ENCODE peak calls at places on chromosomes 12 and 14, in six cellular contexts. M, I, J, Q, F and A are unnamed samples.

GRCh38 chr12:92094751-92095161 is 50.9 kb downstream of the BTG1 start:
- DNase-seq in M (no peak), I (peak; percentile 43), J (no peak), Q (no peak), F (no peak), A (no peak)

GRCh38 chr12:87960557-87960956 is 68.6 kb downstream of the C12orf50 start:
- DNase-seq in M (no peak), I (no peak), J (no peak), Q (no peak), F (no peak), A (no peak)

GRCh38 chr14:103127861-103128598 is 4.8 kb downstream of the TNFAIP2 start:
- DNase-seq in M (no peak), I (no peak), J (no peak), Q (peak; percentile 17), F (no peak), A (no peak)

GRCh38 chr12:53804429-53804828 is 52.6 kb upstream of the CISTR start:
- DNase-seq in M (no peak), I (no peak), J (peak; percentile 78), Q (no peak), F (peak; percentile 20), A (no peak)

GRCh38 chr14:93977790-93978581 is 1.6 kb upstream of the ASB2 start:
- DNase-seq in M (no peak), I (no peak), J (no peak), Q (no peak), F (no peak), A (no peak)

GRCh38 chr12:27272375-27273028 is 28.4 kb downstream of the STK38L start:
- DNase-seq in M (no peak), I (no peak), J (no peak), Q (no peak), F (no peak), A (no peak)

GRCh38 chr14:60222820-60223219 is 26.2 kb upstream of the PPM1A start:
- DNase-seq in M (peak; percentile 78), I (no peak), J (no peak), Q (no peak), F (no peak), A (no peak)

GRCh38 chr14:22471545-22472121 is 117.4 kb downstream of the DAD1 start:
- DNase-seq in M (no peak), I (peak; percentile 49), J (peak; percentile 46), Q (peak; percentile 53), F (no peak), A (peak; percentile 68)

GRCh38 chr12:32124637-32125036 is 18.0 kb downstream of the BICD1 start:
- DNase-seq in M (no peak), I (no peak), J (no peak), Q (no peak), F (no peak), A (no peak)

GRCh38 chr12:91657016-91657415 is 474.4 kb upstream of the DCN start:
- DNase-seq in M (no peak), I (no peak), J (no peak), Q (no peak), F (no peak), A (no peak)

GRCh38 chr12:62692884-62693283 is 226.3 kb downstream of the MON2 start:
- DNase-seq in M (no peak), I (peak; percentile 81), J (peak; percentile 33), Q (no peak), F (no peak), A (no peak)

GRCh38 chr14:97780804-97781203 is 983.6 kb downstream of the VRK1 start:
- DNase-seq in M (no peak), I (no peak), J (no peak), Q (no peak), F (no peak), A (no peak)
- TF ChIP-seq CTCF in M (no peak), I (no peak), J (no peak), Q (no peak), F (no peak), A (no peak)

DNA sequence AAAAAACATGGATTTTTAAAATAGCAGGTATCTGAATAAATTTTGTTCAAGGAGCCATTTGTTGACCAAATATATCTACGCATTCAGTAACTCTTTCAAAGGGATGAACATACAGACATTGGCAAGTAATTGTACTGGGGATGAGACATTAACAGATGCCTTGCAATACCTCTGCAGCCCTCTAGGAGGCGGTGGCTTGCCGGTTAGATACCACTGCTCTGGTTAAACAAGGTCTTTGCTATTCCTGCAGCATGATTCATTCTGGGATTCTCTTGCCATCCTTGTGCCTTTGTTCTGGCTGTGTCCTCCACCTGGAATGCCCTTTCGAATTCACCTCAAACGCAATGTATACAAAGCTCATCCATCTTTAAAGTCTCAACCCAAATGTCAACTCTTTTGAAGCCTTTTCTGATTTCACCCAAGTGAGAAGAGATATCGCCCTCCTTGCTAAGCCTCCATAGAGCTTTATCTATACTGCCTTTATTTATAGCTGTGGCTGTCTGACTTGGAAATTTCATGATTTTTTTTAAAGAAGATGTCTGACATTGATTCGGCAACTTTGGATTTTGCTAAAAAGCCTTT is 131.0 kb upstream of the SRRM4 start:
- DNase-seq in M (no peak), I (peak; percentile 4), J (peak; percentile 55), Q (no peak), F (no peak), A (peak; percentile 81)
- TF ChIP-seq CTCF in M (peak; percentile 21), I (peak; percentile 63), J (peak; percentile 33), Q (peak; percentile 37), F (no peak), A (peak; percentile 94)

DNA sequence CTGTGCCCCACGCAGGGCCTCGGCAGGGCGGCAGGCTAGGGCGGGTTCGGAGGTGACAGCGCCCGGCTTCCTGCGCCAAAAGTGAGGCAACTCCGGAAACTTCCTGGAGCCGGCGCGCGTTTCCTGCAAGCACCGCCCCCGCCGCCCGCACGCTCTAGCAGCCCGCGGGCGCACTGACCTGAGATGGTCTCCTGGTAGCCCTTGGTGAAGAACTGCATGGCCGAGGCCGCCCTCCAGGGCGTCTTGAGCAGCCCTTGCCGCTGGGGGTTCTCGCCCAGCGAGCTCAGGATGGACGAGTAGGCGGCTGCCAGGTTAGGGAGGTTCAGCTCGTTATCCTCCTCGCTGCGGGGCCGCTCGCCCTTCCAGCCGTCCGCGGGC is 494 bp downstream of the GCH1 start:
- DNase-seq in M (peak; percentile 78), I (peak; percentile 40), J (peak; percentile 76), Q (peak; percentile 79), F (peak; percentile 58), A (peak; percentile 70)
- TF ChIP-seq CTCF in M (no peak), I (no peak), J (no peak), Q (no peak), F (no peak), A (no peak)

GRCh38 chr12:65168606-65169310 is 625 bp upstream of the LEMD3 start:
- DNase-seq in M (no peak), I (no peak), J (no peak), Q (no peak), F (no peak), A (no peak)

GRCh38 chr12:65171870-65172269 is 2.5 kb downstream of the LEMD3 start:
- DNase-seq in M (no peak), I (no peak), J (no peak), Q (no peak), F (no peak), A (no peak)

GRCh38 chr12:65171073-65171472 is 1.7 kb downstream of the LEMD3 start:
- DNase-seq in M (no peak), I (no peak), J (no peak), Q (no peak), F (no peak), A (no peak)

GRCh38 chr12:65170245-65170881 is 980 bp downstream of the LEMD3 start:
- DNase-seq in M (peak; percentile 55), I (peak; percentile 65), J (peak; percentile 55), Q (peak; percentile 88), F (peak; percentile 37), A (peak; percentile 67)

DNA sequence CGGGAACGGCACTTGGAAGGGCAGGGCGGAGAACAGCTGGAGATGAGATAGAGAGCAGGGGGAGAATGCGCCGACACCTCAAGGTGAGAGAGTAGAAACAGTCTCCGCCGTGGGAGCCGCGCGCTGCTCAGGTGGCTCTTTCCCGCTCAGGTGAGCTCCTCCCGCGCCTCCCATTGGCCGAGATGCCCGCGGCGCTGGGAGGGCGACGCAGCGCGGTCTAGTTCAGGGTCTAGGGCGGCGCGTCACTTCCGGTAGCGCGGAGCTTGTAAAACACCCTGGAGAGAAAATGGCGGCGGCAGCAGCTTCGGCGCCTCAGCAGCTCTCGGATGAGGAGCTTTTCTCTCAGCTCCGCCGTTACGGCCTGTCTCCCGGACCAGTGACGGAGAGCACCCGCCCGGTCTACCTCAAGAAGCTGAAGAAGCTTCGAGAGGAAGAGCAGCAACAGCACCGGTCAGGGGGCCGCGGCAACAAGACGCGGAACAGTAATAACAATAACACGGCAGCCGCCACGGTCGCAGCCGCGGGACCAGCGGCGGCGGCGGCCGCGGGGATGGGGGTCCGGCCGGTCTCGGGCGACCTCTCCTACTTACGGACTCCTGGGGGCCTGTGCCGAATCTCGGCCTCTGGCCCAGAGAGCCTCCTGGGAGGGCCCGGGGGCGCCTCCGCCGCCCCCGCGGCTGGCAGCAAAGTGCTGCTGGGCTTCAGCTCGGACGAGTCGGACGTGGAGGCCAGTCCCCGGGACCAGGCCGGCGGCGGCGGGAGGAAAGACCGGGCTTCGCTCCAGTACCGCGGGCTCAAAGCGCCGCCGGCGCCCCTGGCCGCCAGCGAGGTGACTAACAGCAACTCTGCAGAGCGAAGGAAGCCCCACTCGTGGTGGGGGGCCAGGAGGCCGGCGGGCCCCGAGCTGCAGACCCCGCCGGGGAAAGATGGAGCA is at the start of gene LEMD3:
- DNase-seq in M (peak; percentile 93), I (peak; percentile 87), J (peak; percentile 94), Q (peak; percentile 95), F (peak; percentile 91), A (peak; percentile 95)
- TF ChIP-seq CTCF in M (no peak), I (no peak), J (no peak), Q (no peak), F (no peak), A (no peak)